ENCODE peak calls at places on chromosomes 1 and 21, in ten cellular contexts. One of them, this sample, is unnamed.

GRCh38 chr21:44650265-44650972 is 4.0 kb downstream of the KRTAP12-4 start:
- DNase-seq in head of caudate nucleus: no peak
- DNase-seq in HFFc6: no peak
- DNase-seq in T-helper 22 cell: no peak
- DNase-seq in stimulated activated CD4-positive, alpha-beta T cell treated with anti-CD3 and anti-CD28 coated beads, TNF-alpha, amount 100 ng/mL, for 48 hours: no peak
- DNase-seq in WTC11: no peak
- DNase-seq in AG04449: no peak
- DNase-seq in NCI-H2081: no peak
- DNase-seq in amygdala: no peak
- DNase-seq in NCI-H1105 treated with DMSO at 0.1 percent for 48 hours: no peak
- DNase-seq in this sample: no peak

GRCh38 chr1:192866224-192866868 is 57.5 kb downstream of the RGS2 start:
- DNase-seq in WTC11: no peak
- DNase-seq in NCI-H1105 treated with DMSO at 0.1 percent for 48 hours: no peak
- DNase-seq in T-helper 22 cell: no peak
- DNase-seq in stimulated activated CD4-positive, alpha-beta T cell treated with anti-CD3 and anti-CD28 coated beads, TNF-alpha, amount 100 ng/mL, for 48 hours: no peak
- DNase-seq in amygdala: no peak
- DNase-seq in AG04449: no peak
- DNase-seq in head of caudate nucleus: no peak
- DNase-seq in HFFc6: no peak
- DNase-seq in NCI-H2081: no peak
- DNase-seq in this sample: no peak

GRCh38 chr1:32464716-32465540 is at the start of gene ZBTB8B:
- DNase-seq in T-helper 22 cell: no peak
- DNase-seq in NCI-H1105 treated with DMSO at 0.1 percent for 48 hours: peak
- DNase-seq in WTC11: peak
- DNase-seq in head of caudate nucleus: peak
- DNase-seq in amygdala: peak
- DNase-seq in AG04449: no peak
- DNase-seq in HFFc6: no peak
- DNase-seq in stimulated activated CD4-positive, alpha-beta T cell treated with anti-CD3 and anti-CD28 coated beads, TNF-alpha, amount 100 ng/mL, for 48 hours: peak
- DNase-seq in NCI-H2081: peak
- DNase-seq in this sample: peak

GRCh38 chr1:179229214-179230140 is at the start of gene ABL2:
- DNase-seq in NCI-H1105 treated with DMSO at 0.1 percent for 48 hours: peak
- DNase-seq in stimulated activated CD4-positive, alpha-beta T cell treated with anti-CD3 and anti-CD28 coated beads, TNF-alpha, amount 100 ng/mL, for 48 hours: peak
- DNase-seq in head of caudate nucleus: no peak
- DNase-seq in HFFc6: peak
- DNase-seq in T-helper 22 cell: peak
- DNase-seq in NCI-H2081: peak
- DNase-seq in WTC11: peak
- DNase-seq in amygdala: no peak
- DNase-seq in AG04449: no peak
- DNase-seq in this sample: peak

GRCh38 chr1:116724765-116725375 is 29.4 kb upstream of the CD2 start:
- DNase-seq in stimulated activated CD4-positive, alpha-beta T cell treated with anti-CD3 and anti-CD28 coated beads, TNF-alpha, amount 100 ng/mL, for 48 hours: peak
- DNase-seq in T-helper 22 cell: peak
- DNase-seq in AG04449: no peak
- DNase-seq in NCI-H1105 treated with DMSO at 0.1 percent for 48 hours: peak
- DNase-seq in amygdala: no peak
- DNase-seq in head of caudate nucleus: peak
- DNase-seq in HFFc6: peak
- DNase-seq in WTC11: peak
- DNase-seq in NCI-H2081: peak
- DNase-seq in this sample: peak

GRCh38 chr1:163170975-163171676 is 31.6 kb downstream of the RGS5 start:
- DNase-seq in HFFc6: peak
- DNase-seq in stimulated activated CD4-positive, alpha-beta T cell treated with anti-CD3 and anti-CD28 coated beads, TNF-alpha, amount 100 ng/mL, for 48 hours: no peak
- DNase-seq in AG04449: no peak
- DNase-seq in NCI-H1105 treated with DMSO at 0.1 percent for 48 hours: no peak
- DNase-seq in T-helper 22 cell: no peak
- DNase-seq in amygdala: no peak
- DNase-seq in head of caudate nucleus: no peak
- DNase-seq in WTC11: no peak
- DNase-seq in NCI-H2081: peak
- DNase-seq in this sample: peak

GRCh38 chr1:44239961-44240371 is 26.7 kb downstream of the DMAP1 start:
- DNase-seq in NCI-H1105 treated with DMSO at 0.1 percent for 48 hours: no peak
- DNase-seq in amygdala: peak
- DNase-seq in head of caudate nucleus: no peak
- DNase-seq in NCI-H2081: no peak
- DNase-seq in WTC11: no peak
- DNase-seq in AG04449: no peak
- DNase-seq in T-helper 22 cell: no peak
- DNase-seq in HFFc6: no peak
- DNase-seq in stimulated activated CD4-positive, alpha-beta T cell treated with anti-CD3 and anti-CD28 coated beads, TNF-alpha, amount 100 ng/mL, for 48 hours: no peak
- DNase-seq in this sample: no peak

GRCh38 chr1:197319631-197320030 is 51.6 kb downstream of the CRB1 start:
- DNase-seq in WTC11: no peak
- DNase-seq in NCI-H2081: peak
- DNase-seq in T-helper 22 cell: no peak
- DNase-seq in stimulated activated CD4-positive, alpha-beta T cell treated with anti-CD3 and anti-CD28 coated beads, TNF-alpha, amount 100 ng/mL, for 48 hours: no peak
- DNase-seq in NCI-H1105 treated with DMSO at 0.1 percent for 48 hours: peak
- DNase-seq in head of caudate nucleus: no peak
- DNase-seq in amygdala: no peak
- DNase-seq in HFFc6: no peak
- DNase-seq in AG04449: no peak
- DNase-seq in this sample: no peak

GRCh38 chr1:901108-901859 is 22.4 kb upstream of the SAMD11 start:
- DNase-seq in stimulated activated CD4-positive, alpha-beta T cell treated with anti-CD3 and anti-CD28 coated beads, TNF-alpha, amount 100 ng/mL, for 48 hours: no peak
- DNase-seq in HFFc6: no peak
- DNase-seq in amygdala: no peak
- DNase-seq in WTC11: no peak
- DNase-seq in NCI-H1105 treated with DMSO at 0.1 percent for 48 hours: no peak
- DNase-seq in head of caudate nucleus: no peak
- DNase-seq in AG04449: no peak
- DNase-seq in T-helper 22 cell: no peak
- DNase-seq in NCI-H2081: no peak
- DNase-seq in this sample: no peak

GRCh38 chr1:82491301-82491986 is 690.7 kb downstream of the ADGRL2 start:
- DNase-seq in WTC11: no peak
- DNase-seq in stimulated activated CD4-positive, alpha-beta T cell treated with anti-CD3 and anti-CD28 coated beads, TNF-alpha, amount 100 ng/mL, for 48 hours: no peak
- DNase-seq in NCI-H1105 treated with DMSO at 0.1 percent for 48 hours: no peak
- DNase-seq in HFFc6: no peak
- DNase-seq in T-helper 22 cell: no peak
- DNase-seq in AG04449: no peak
- DNase-seq in head of caudate nucleus: no peak
- DNase-seq in NCI-H2081: no peak
- DNase-seq in amygdala: no peak
- DNase-seq in this sample: no peak

GRCh38 chr1:87045757-87046422 is 131.5 kb downstream of the HS2ST1 start:
- DNase-seq in amygdala: no peak
- DNase-seq in T-helper 22 cell: peak
- DNase-seq in head of caudate nucleus: no peak
- DNase-seq in NCI-H1105 treated with DMSO at 0.1 percent for 48 hours: no peak
- DNase-seq in AG04449: no peak
- DNase-seq in HFFc6: no peak
- DNase-seq in NCI-H2081: no peak
- DNase-seq in stimulated activated CD4-positive, alpha-beta T cell treated with anti-CD3 and anti-CD28 coated beads, TNF-alpha, amount 100 ng/mL, for 48 hours: peak
- DNase-seq in WTC11: no peak
- DNase-seq in this sample: no peak

GRCh38 chr1:223819730-223820514 is 25.8 kb downstream of the TP53BP2 start:
- DNase-seq in HFFc6: peak
- DNase-seq in WTC11: no peak
- DNase-seq in head of caudate nucleus: no peak
- DNase-seq in stimulated activated CD4-positive, alpha-beta T cell treated with anti-CD3 and anti-CD28 coated beads, TNF-alpha, amount 100 ng/mL, for 48 hours: no peak
- DNase-seq in T-helper 22 cell: no peak
- DNase-seq in NCI-H1105 treated with DMSO at 0.1 percent for 48 hours: no peak
- DNase-seq in AG04449: no peak
- DNase-seq in amygdala: no peak
- DNase-seq in NCI-H2081: no peak
- DNase-seq in this sample: no peak

GRCh38 chr1:227449727-227450420 is 113.5 kb upstream of the ZNF678 start:
- DNase-seq in T-helper 22 cell: no peak
- DNase-seq in stimulated activated CD4-positive, alpha-beta T cell treated with anti-CD3 and anti-CD28 coated beads, TNF-alpha, amount 100 ng/mL, for 48 hours: no peak
- DNase-seq in head of caudate nucleus: no peak
- DNase-seq in HFFc6: no peak
- DNase-seq in WTC11: no peak
- DNase-seq in AG04449: no peak
- DNase-seq in NCI-H2081: no peak
- DNase-seq in amygdala: no peak
- DNase-seq in NCI-H1105 treated with DMSO at 0.1 percent for 48 hours: no peak
- DNase-seq in this sample: no peak

GRCh38 chr1:53060580-53060979 is 1.4 kb upstream of the PODN start:
- DNase-seq in HFFc6: peak
- DNase-seq in amygdala: no peak
- DNase-seq in WTC11: no peak
- DNase-seq in head of caudate nucleus: no peak
- DNase-seq in NCI-H1105 treated with DMSO at 0.1 percent for 48 hours: no peak
- DNase-seq in NCI-H2081: no peak
- DNase-seq in T-helper 22 cell: no peak
- DNase-seq in AG04449: peak
- DNase-seq in stimulated activated CD4-positive, alpha-beta T cell treated with anti-CD3 and anti-CD28 coated beads, TNF-alpha, amount 100 ng/mL, for 48 hours: no peak
- DNase-seq in this sample: no peak

GRCh38 chr1:7580923-7581753 is 190.0 kb upstream of the VAMP3 start:
- DNase-seq in stimulated activated CD4-positive, alpha-beta T cell treated with anti-CD3 and anti-CD28 coated beads, TNF-alpha, amount 100 ng/mL, for 48 hours: no peak
- DNase-seq in WTC11: no peak
- DNase-seq in head of caudate nucleus: no peak
- DNase-seq in T-helper 22 cell: no peak
- DNase-seq in NCI-H2081: peak
- DNase-seq in AG04449: no peak
- DNase-seq in NCI-H1105 treated with DMSO at 0.1 percent for 48 hours: no peak
- DNase-seq in amygdala: no peak
- DNase-seq in HFFc6: no peak
- DNase-seq in this sample: no peak

GRCh38 chr1:84271452-84272273 is 29.8 kb upstream of the SAMD13 start:
- DNase-seq in NCI-H2081: peak
- DNase-seq in WTC11: no peak
- DNase-seq in stimulated activated CD4-positive, alpha-beta T cell treated with anti-CD3 and anti-CD28 coated beads, TNF-alpha, amount 100 ng/mL, for 48 hours: no peak
- DNase-seq in head of caudate nucleus: no peak
- DNase-seq in HFFc6: peak
- DNase-seq in NCI-H1105 treated with DMSO at 0.1 percent for 48 hours: no peak
- DNase-seq in T-helper 22 cell: no peak
- DNase-seq in amygdala: no peak
- DNase-seq in AG04449: no peak
- DNase-seq in this sample: peak

GRCh38 chr1:229843627-229844238 is 217.7 kb downstream of the URB2 start:
- DNase-seq in stimulated activated CD4-positive, alpha-beta T cell treated with anti-CD3 and anti-CD28 coated beads, TNF-alpha, amount 100 ng/mL, for 48 hours: no peak
- DNase-seq in T-helper 22 cell: no peak
- DNase-seq in AG04449: no peak
- DNase-seq in HFFc6: peak
- DNase-seq in amygdala: no peak
- DNase-seq in WTC11: no peak
- DNase-seq in head of caudate nucleus: peak
- DNase-seq in NCI-H2081: peak
- DNase-seq in NCI-H1105 treated with DMSO at 0.1 percent for 48 hours: peak
- DNase-seq in this sample: peak

GRCh38 chr1:236204656-236205055 is 62.3 kb downstream of the GPR137B start:
- DNase-seq in stimulated activated CD4-positive, alpha-beta T cell treated with anti-CD3 and anti-CD28 coated beads, TNF-alpha, amount 100 ng/mL, for 48 hours: no peak
- DNase-seq in head of caudate nucleus: no peak
- DNase-seq in WTC11: no peak
- DNase-seq in T-helper 22 cell: no peak
- DNase-seq in HFFc6: no peak
- DNase-seq in NCI-H2081: no peak
- DNase-seq in AG04449: no peak
- DNase-seq in NCI-H1105 treated with DMSO at 0.1 percent for 48 hours: no peak
- DNase-seq in amygdala: no peak
- DNase-seq in this sample: no peak

This sample was measured in NCI-H510A treated with DMSO at 0.1 percent for 48 hours.